ENCODE peak calls at places on chromosomes 12 and 14, in five cellular contexts. Z is aorta, N is left lung, R is suprapubic skin, U is heart left ventricle. L is an unnamed sample. For H3K36me3, the result is how much of the 10 kb centered on the place peaks cover.

GRCh38 chr12:22357531-22357930 is 23.0 kb upstream of the ST8SIA1 start:
- DNase-seq in N (no peak), Z (no peak), R (no peak), U (no peak), L (no peak)

GRCh38 chr12:68864604-68865003 is 56.6 kb downstream of the MDM2 start:
- DNase-seq in N (no peak), Z (no peak), U (no peak), R (no peak), L (no peak)

GRCh38 chr14:81363746-81364400 is 36.3 kb downstream of the STON2 start:
- DNase-seq in N (no peak), Z (no peak), U (no peak), R (no peak), L (peak)

GRCh38 chr14:83163016-83163415 is 1629.4 kb upstream of the SEL1L start:
- DNase-seq in Z (no peak), U (no peak), N (no peak), R (no peak), L (no peak)

GRCh38 chr12:16526693-16527092 is 79.3 kb downstream of the LMO3 start:
- DNase-seq in U (no peak), R (no peak), N (no peak), Z (no peak), L (peak)

GRCh38 chr14:75871181-75871880 is 110.5 kb downstream of the TGFB3 start:
- DNase-seq in U (no peak), Z (no peak), N (no peak), R (no peak), L (no peak)

GRCh38 chr12:96431067-96431466 is 30.8 kb upstream of the CDK17 start:
- DNase-seq in N (no peak), R (no peak), U (no peak), Z (no peak), L (no peak)

GRCh38 chr12:119505001-119505400 is 88.6 kb upstream of the TMEM233 start:
- DNase-seq in R (no peak), U (no peak), N (no peak), Z (no peak), L (no peak)

GRCh38 chr14:106820119-106820518 is 1293.7 kb downstream of the TMEM121 start:
- DNase-seq in Z (no peak), U (no peak), R (no peak), N (no peak), L (no peak)

GRCh38 chr14:102754370-102755262 is 22.6 kb upstream of the TRAF3 start:
- DNase-seq in U (no peak), Z (no peak), R (no peak), N (no peak), L (no peak)

GRCh38 chr14:91284146-91284790 is 39.8 kb upstream of the GPR68 start:
- DNase-seq in N (no peak), U (peak), R (no peak), Z (no peak), L (peak)

GRCh38 chr14:22547948-22548750 is 40.9 kb downstream of the DAD1 start:
- DNase-seq in N (no peak), U (no peak), Z (no peak), R (no peak), L (no peak)
- H3K36me3 ChIP-seq in N (under half), U (under half), Z (under half), R (under half), L (under half)

GRCh38 chr12:19138551-19139344 is 9.2 kb downstream of the PLEKHA5 start:
- DNase-seq in N (no peak), U (no peak), R (no peak), Z (no peak), L (peak)
- H3K36me3 ChIP-seq in N (under half), U (under half), R (under half), Z (under half), L (under half)

GRCh38 chr14:28731358-28731757 is 35.2 kb upstream of the FOXG1 start:
- DNase-seq in U (no peak), Z (no peak), N (no peak), R (no peak), L (no peak)
- H3K36me3 ChIP-seq in U (under half), Z (under half), N (under half), R (under half), L (under half)

GRCh38 chr14:61474021-61474420 is 152.6 kb downstream of the PRKCH start:
- DNase-seq in N (no peak), R (no peak), Z (no peak), U (no peak), L (no peak)
- H3K36me3 ChIP-seq in N (under half), R (under half), Z (under half), U (under half), L (under half)

GRCh38 chr12:131941987-131942341 is 7.8 kb upstream of the EP400 start:
- DNase-seq in Z (no peak), U (no peak), R (peak), N (no peak), L (no peak)
- H3K36me3 ChIP-seq in Z (under half), U (under half), R (under half), N (under half), L (under half)

GRCh38 chr14:52527052-52527451 is 25.3 kb downstream of the TXNDC16 start:
- DNase-seq in N (no peak), R (no peak), Z (no peak), U (no peak), L (no peak)

GRCh38 chr14:52522033-52522432 is 30.3 kb downstream of the TXNDC16 start:
- DNase-seq in N (no peak), R (no peak), Z (no peak), U (no peak), L (no peak)
- H3K36me3 ChIP-seq in N (under half), R (under half), Z (under half), U (under half), L (under half)

GRCh38 chr14:31164115-31164514 is 43.5 kb downstream of the HECTD1 start:
- DNase-seq in N (no peak), Z (no peak), R (no peak), U (no peak), L (no peak)

GRCh38 chr14:31159682-31160296 is 47.8 kb downstream of the HECTD1 start:
- DNase-seq in Z (peak), U (no peak), N (no peak), R (no peak), L (peak)

GRCh38 chr14:31162910-31163649 is 44.5 kb downstream of the HECTD1 start:
- DNase-seq in Z (no peak), N (no peak), U (no peak), R (no peak), L (no peak)

GRCh38 chr14:31166271-31166561 is 41.4 kb downstream of the HECTD1 start:
- DNase-seq in R (no peak), U (no peak), Z (no peak), N (no peak), L (peak)

DNA sequence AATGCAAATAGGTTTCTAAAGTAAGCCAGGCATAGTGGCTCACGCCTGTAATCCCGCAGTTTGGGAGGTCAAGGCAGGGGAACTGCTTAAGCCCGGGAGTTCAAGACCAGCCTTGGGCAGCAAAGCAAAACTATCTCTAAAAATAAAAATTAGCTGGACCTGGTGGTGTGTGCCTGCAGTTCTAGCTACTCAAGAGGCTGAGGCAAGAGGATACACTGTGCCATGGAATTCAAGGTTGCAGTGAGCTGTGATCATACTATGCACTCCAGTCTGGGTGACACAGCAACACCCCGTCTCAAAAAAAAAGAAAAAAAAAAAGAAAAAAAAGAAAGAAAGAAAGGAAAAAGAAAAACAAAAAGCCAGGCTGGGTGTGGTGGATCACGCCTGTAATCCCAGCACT is 46.3 kb downstream of the HECTD1 start:
- DNase-seq in N (no peak), R (no peak), U (no peak), Z (no peak), L (peak)
- H3K36me3 ChIP-seq in N (under half), R (half or more), U (half or more), Z (under half), L (under half)

DNA sequence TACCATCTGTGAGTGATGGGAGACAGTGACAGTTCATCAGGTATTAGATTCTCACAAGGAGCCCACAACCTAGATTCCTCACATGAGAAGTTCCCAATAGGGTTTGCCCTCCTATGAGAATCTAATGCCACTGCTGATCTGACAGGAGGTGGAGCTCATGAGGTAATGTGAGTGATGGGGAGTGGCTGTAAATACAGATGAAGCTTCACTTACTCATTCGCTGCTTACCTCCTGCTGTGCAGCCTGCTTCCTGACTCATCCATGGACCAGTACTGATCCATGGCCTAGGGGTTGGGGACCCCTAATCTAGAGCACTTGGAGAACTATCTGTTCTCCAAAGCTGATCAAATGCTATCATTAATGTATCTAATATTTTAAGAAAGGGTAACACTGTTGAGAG is 17.7 kb downstream of the CLEC2D start:
- DNase-seq in R (no peak), U (no peak), N (no peak), Z (no peak), L (no peak)
- H3K36me3 ChIP-seq in R (under half), U (under half), N (under half), Z (under half), L (under half)

GRCh38 chr14:61744239-61744638 is 18.0 kb upstream of the SNAPC1 start:
- DNase-seq in U (no peak), Z (no peak), N (no peak), R (no peak), L (no peak)
- H3K36me3 ChIP-seq in U (half or more), Z (under half), N (under half), R (half or more), L (half or more)

GRCh38 chr14:65100905-65101541 is 1.3 kb downstream of the MAX start:
- DNase-seq in R (no peak), N (no peak), Z (no peak), U (no peak), L (peak)

GRCh38 chr14:65092340-65092739 is 10.0 kb downstream of the MAX start:
- DNase-seq in U (no peak), Z (no peak), R (no peak), N (no peak), L (no peak)

GRCh38 chr14:65098586-65098985 is 3.7 kb downstream of the MAX start:
- DNase-seq in R (no peak), N (no peak), U (no peak), Z (no peak), L (peak)

GRCh38 chr14:65096323-65097089 is 5.8 kb downstream of the MAX start:
- DNase-seq in N (no peak), Z (no peak), R (no peak), U (no peak), L (peak)

DNA sequence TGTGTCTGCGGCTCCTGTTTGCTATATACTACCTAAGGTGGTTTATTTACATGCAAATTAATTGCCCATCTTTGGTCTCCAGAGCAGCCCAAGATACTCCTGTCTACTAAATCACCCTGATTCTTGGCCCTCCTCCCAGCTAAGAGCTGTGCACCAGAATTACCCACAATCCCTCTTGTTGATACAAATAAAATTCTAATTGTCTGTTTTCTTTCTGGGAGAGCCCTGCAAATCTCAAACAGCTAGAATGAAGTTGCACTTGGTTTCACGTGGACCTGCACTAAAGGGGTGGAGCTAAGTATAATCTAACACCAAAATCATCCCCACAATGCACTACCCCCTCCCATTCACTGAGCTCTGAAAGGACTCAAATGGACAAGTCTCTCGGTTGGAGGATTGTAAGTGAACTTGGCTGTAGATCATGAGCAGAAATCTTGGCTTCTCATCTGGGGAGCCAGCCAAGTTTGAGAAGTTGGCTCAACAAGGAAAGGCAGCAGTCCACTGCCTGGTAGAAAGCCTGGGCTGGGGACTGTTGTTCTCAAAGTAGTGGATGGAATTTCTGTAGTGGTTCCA is 6.6 kb downstream of the MAX start:
- DNase-seq in U (peak), N (no peak), R (no peak), Z (peak), L (peak)
- H3K36me3 ChIP-seq in U (under half), N (under half), R (under half), Z (under half), L (under half)

L was measured in GM23248.